ENCODE peak calls at places on chromosomes 13 and 19, in six cellular contexts. N is osteoblast; W is cardiac fibroblast; J is ascending aorta; Z is CD8-positive, alpha-beta T cell; K is fibroblast of lung. Q is an unnamed sample.

GRCh38 chr19:38060346-38060745 is 153.3 kb downstream of the SIPA1L3 start:
- DNase-seq in Z (no peak), N (no peak), W (no peak), K (no peak), J (no peak), Q (no peak)

GRCh38 chr13:80979035-80979641 is 638.2 kb upstream of the SPRY2 start:
- DNase-seq in K (peak), N (peak), J (peak), Z (no peak), W (peak), Q (peak)

GRCh38 chr13:67855837-67856238 is 625.7 kb upstream of the PCDH9 start:
- DNase-seq in J (no peak), K (peak), Z (no peak), N (no peak), W (no peak), Q (no peak)

GRCh38 chr19:35085947-35086346 is 29.7 kb upstream of the FXYD3 start:
- DNase-seq in J (no peak), N (no peak), Z (no peak), W (no peak), K (no peak), Q (no peak)

GRCh38 chr13:79966502-79966901 is 374.4 kb downstream of the SPRY2 start:
- DNase-seq in Z (no peak), W (peak), N (peak), K (no peak), J (no peak), Q (no peak)

GRCh38 chr19:36201684-36202083 is 12.8 kb downstream of the ZNF565 start:
- DNase-seq in N (no peak), K (no peak), W (no peak), J (no peak), Z (no peak), Q (no peak)

GRCh38 chr13:90680826-90681225 is 666.7 kb upstream of the MIR17HG start:
- DNase-seq in W (no peak), K (peak), J (no peak), Z (no peak), N (no peak), Q (no peak)

GRCh38 chr13:25927966-25928365 is 123.8 kb downstream of the SHISA2 start:
- DNase-seq in J (no peak), W (no peak), Z (no peak), N (no peak), K (peak), Q (no peak)

GRCh38 chr19:571127-571974 is 1.0 kb upstream of the BSG start:
- DNase-seq in Z (peak), J (no peak), W (peak), K (peak), N (peak), Q (no peak)

GRCh38 chr19:14978377-14978776 is 1.3 kb downstream of the SLC1A6 start:
- DNase-seq in K (no peak), N (no peak), J (no peak), Z (no peak), W (no peak), Q (no peak)

GRCh38 chr13:38308736-38309135 is 40.9 kb upstream of the UFM1 start:
- DNase-seq in K (peak), J (no peak), W (peak), Z (no peak), N (no peak), Q (peak)

DNA sequence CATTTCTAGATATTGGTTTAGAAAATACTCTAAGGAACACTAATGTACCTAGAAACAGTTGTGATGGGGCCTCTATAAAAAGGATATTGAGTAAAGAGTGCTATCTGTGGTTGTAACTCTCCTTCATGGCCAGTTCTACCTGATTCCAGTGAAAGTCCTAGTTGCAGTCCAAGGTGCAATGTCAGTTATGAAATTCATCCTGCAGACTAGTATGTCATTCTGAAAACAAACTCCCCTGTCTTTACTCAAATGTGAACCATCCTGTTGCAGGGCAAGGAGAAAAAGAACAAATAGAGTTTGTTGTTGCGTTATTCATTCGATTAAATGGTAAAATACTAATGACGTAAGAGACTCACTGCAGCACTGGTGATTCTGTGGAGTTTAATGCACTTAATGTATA is 18.3 kb upstream of the N4BP2L1 start:
- DNase-seq in K (no peak), N (no peak), Z (no peak), W (no peak), J (no peak), Q (no peak)
- H3K4me3 ChIP-seq in K (no peak), N (no peak), Z (no peak), W (no peak), J (no peak), Q (no peak)

DNA sequence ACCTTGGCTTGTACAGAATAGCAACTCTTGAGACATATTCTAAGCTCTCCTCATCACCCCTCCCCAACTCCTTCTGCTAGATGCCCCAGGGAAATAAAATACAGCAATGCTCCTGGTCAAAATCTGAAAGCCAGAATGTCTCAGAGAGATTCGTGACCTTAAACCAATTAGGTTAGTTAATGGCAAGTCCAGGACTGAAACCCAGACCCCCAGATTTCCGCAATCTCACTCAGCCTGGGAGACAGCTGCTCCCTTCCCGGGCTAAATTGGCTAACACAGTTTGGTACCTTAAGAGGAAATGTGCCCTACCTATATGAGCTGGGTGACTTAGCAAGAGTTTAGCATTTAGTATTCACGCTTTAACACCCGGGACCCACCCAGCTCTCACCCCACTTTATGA is 1.2 kb downstream of the DLEU7 start:
- DNase-seq in J (no peak), W (no peak), K (no peak), N (no peak), Z (no peak), Q (no peak)
- H3K4me3 ChIP-seq in J (no peak), W (no peak), K (no peak), N (no peak), Z (no peak), Q (no peak)

GRCh38 chr13:22736084-22736767 is 444.6 kb upstream of the SGCG start:
- DNase-seq in Z (no peak), W (no peak), J (no peak), N (no peak), K (no peak), Q (no peak)
- H3K4me3 ChIP-seq in Z (no peak), W (no peak), J (no peak), N (no peak), K (no peak), Q (no peak)

GRCh38 chr19:56840452-56841193 is at the start of the genes PEG3 and ZIM2:
- DNase-seq in J (peak), N (no peak), K (no peak), Z (no peak), W (no peak), Q (no peak)
- H3K4me3 ChIP-seq in J (peak), N (no peak), K (peak), Z (no peak), W (peak), Q (peak)

DNA sequence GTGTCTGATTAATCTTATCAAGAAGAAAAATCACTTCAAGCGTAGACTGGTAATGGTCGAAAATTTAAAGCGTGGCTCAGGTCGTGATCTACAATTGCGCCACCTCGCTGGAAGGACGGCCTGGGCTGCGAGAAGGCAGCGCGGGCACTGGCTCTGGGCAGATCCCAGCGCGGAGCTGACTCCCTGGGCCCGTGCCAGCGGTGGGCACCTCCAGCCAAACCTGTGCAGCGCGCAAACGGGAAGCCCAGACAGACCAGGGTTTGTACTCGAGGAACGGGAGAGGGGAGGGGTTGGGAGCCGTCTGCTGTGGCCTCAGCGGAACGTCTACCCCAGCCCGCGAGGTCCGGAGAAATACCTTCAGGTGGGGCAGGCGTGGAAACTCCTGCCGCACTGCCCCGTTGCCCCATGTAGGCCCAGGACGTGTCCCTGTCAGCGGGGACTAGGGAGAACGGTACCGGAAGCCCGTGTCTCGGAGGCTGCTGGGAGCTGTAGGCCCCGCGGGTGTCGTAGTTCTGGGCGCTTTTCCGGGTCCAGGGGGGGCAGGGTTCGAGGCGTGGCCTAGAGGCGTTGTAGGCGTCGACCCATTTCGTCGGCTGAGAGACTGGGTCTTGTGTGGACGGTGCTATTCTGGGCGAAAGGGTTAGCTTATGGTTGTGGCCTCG is 21.1 kb downstream of the ZNF274 start:
- DNase-seq in J (no peak), N (peak), Z (no peak), W (no peak), K (no peak), Q (no peak)
- H3K4me3 ChIP-seq in J (peak), N (peak), Z (no peak), W (no peak), K (no peak), Q (peak)

GRCh38 chr19:17306285-17306714 is 628 bp downstream of the MRPL34 start:
- DNase-seq in J (no peak), W (no peak), Z (no peak), N (peak), K (no peak), Q (no peak)

GRCh38 chr19:17303940-17304267 is 679 bp upstream of the ABHD8 start:
- DNase-seq in W (no peak), N (no peak), J (no peak), Z (no peak), K (no peak), Q (no peak)

GRCh38 chr19:17304386-17305047 is 1.2 kb upstream of the MRPL34 start:
- DNase-seq in N (peak), K (no peak), Z (no peak), J (no peak), W (no peak), Q (no peak)

GRCh38 chr19:17305517-17306284 is at the start of gene MRPL34:
- DNase-seq in K (peak), Z (peak), N (peak), W (peak), J (peak), Q (peak)

GRCh38 chr19:17305211-17305516 is 508 bp upstream of the MRPL34 start:
- DNase-seq in Z (no peak), W (no peak), J (no peak), N (no peak), K (no peak), Q (no peak)
- H3K4me3 ChIP-seq in Z (peak), W (peak), J (peak), N (peak), K (peak), Q (peak)

DNA sequence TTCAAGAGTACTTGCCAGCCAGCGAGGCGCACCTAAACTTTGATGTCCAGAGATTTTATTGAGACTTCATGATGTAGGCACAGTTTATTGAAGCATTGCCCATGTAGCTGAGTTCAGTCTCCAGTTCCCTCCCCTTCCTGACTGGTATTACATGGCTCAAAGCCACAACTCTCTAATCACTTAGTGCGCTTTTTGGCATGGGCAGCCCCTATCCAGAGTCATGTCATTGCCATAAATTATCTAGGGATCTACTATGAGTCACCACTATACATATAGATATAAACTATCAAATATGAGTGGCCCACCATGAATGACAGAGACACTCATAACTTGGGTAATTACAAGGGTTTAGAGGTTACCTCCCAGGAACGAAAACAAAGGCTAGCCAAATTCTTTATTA is 7.7 kb downstream of the ZNF614 start:
- DNase-seq in W (no peak), K (no peak), Z (no peak), J (no peak), N (peak), Q (no peak)
- H3K4me3 ChIP-seq in W (no peak), K (no peak), Z (peak), J (peak), N (no peak), Q (no peak)

GRCh38 chr13:44930907-44931676 is 58.2 kb downstream of the NUFIP1 start:
- DNase-seq in Z (no peak), J (no peak), N (no peak), K (peak), W (peak), Q (no peak)
- H3K4me3 ChIP-seq in Z (no peak), J (no peak), N (no peak), K (no peak), W (no peak), Q (no peak)